ENCODE peak calls at places on chromosome 16, in six cellular contexts. T is mesenchymal stem cell, Y is IMR-90, F is trophoblast cell, B is neuronal stem cell, U is H1. P is an unnamed sample.
A peak's percentile ranks its signal among the peaks of the same experiment; 100 is the strongest.

GRCh38 chr16:67561824-67562525 is 351 bp upstream of the CTCF start:
- DNase-seq in T (peak; percentile 97), Y (peak; percentile 95), F (peak; percentile 99), B (peak; percentile 92), U (peak; percentile 72), P (peak; percentile 94)

GRCh38 chr16:81634380-81635121 is 144.5 kb upstream of the PLCG2 start:
- DNase-seq in T (peak; percentile 37), Y (peak; percentile 73), F (no peak), B (no peak), U (no peak), P (no peak)

GRCh38 chr16:47310792-47311211 is 150.1 kb downstream of the ITFG1 start:
- DNase-seq in T (no peak), Y (no peak), F (no peak), B (no peak), U (no peak), P (no peak)

GRCh38 chr16:56237451-56237930 is 46.2 kb downstream of the GNAO1 start:
- DNase-seq in T (no peak), Y (no peak), F (no peak), B (no peak), U (no peak), P (no peak)

GRCh38 chr16:88558457-88559442 is 11.5 kb upstream of the ZC3H18 start:
- DNase-seq in T (peak; percentile 69), Y (peak; percentile 43), F (peak; percentile 25), B (no peak), U (no peak), P (peak; percentile 65)

GRCh38 chr16:30355954-30356308 is 823 bp upstream of the CD2BP2 start:
- DNase-seq in T (no peak), Y (no peak), F (no peak), B (no peak), U (no peak), P (no peak)

GRCh38 chr16:1647904-1648303 is 30.2 kb upstream of the JPT2 start:
- DNase-seq in T (no peak), Y (no peak), F (no peak), B (no peak), U (no peak), P (no peak)

GRCh38 chr16:27430923-27431484 is 29.0 kb downstream of the IL21R start:
- DNase-seq in T (peak; percentile 8), Y (peak; percentile 52), F (peak; percentile 47), B (no peak), U (no peak), P (peak; percentile 21)

GRCh38 chr16:58464047-58464915 is 35.7 kb upstream of the NDRG4 start:
- DNase-seq in T (no peak), Y (no peak), F (peak; percentile 31), B (peak; percentile 39), U (no peak), P (no peak)

GRCh38 chr16:84166796-84167695 is 19.8 kb downstream of the TAF1C start:
- DNase-seq in T (no peak), Y (no peak), F (no peak), B (no peak), U (no peak), P (no peak)

GRCh38 chr16:30820952-30821421 is 34.0 kb upstream of the ZNF629 start:
- DNase-seq in T (no peak), Y (no peak), F (no peak), B (no peak), U (no peak), P (no peak)

GRCh38 chr16:28126684-28127620 is 63.4 kb upstream of the GSG1L start:
- DNase-seq in T (no peak), Y (no peak), F (no peak), B (no peak), U (no peak), P (no peak)

GRCh38 chr16:62190426-62190825 is 154.2 kb upstream of the CDH8 start:
- DNase-seq in T (peak; percentile 43), Y (no peak), F (peak; percentile 3), B (peak; percentile 9), U (no peak), P (no peak)

DNA sequence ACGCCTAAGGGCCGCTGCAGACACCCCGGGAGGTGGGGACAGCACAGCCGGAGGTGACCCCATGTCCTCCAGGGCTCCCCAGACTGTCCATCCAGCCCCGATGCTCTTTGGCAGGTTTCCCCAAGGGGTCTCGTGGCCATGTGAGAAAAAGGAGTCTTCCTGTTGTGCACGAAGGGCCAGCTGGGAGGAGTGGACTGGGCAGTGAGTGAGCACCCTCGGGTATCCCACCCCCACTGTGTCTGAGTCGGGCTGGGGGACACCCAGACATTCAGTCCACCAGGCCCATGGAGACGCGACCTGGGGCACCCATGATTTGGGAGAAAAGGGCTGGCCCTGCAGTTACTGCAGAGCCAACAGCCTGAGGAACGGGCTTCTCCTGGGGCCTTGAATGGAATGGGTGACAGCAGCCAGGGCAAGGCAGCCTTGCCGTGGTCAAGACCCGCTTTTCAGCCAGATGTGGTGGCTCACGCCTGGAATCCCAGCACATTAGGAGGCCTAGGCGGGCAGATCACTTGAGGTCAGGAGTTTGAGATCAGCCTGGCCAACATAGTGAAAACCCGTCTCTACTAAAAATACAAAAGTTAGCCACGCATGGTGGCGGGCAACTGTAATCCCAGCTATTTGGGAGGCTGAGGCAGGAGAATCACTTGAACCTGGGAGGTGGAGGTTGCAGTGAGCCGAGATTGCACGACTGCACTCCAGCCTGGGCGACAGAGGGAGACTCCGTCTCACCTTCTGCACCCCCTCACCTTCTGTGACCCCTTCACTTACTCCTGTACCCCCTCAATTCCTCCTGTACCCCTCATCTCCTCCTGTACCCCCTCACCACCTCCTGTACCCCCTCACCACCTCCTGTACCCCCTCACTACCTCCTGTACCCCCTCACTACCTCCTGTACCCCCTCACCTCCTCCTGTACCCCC is 24.1 kb upstream of the CAPN15 start:
- DNase-seq in T (no peak), Y (no peak), F (no peak), B (no peak), U (no peak), P (no peak)
- H3K9me3 ChIP-seq in T (no peaks in the 10 kb centered on the region), Y (no peaks in the 10 kb centered on the region), F (no peaks in the 10 kb centered on the region), B (no peaks in the 10 kb centered on the region), U (no peaks in the 10 kb centered on the region), P (no peaks in the 10 kb centered on the region)

GRCh38 chr16:85819711-85820110 is 20.2 kb downstream of the COX4I1 start:
- DNase-seq in T (no peak), Y (no peak), F (peak; percentile 77), B (no peak), U (no peak), P (no peak)

GRCh38 chr16:85819245-85819644 is 19.8 kb downstream of the COX4I1 start:
- DNase-seq in T (peak; percentile 84), Y (peak; percentile 71), F (peak; percentile 98), B (peak; percentile 87), U (peak; percentile 89), P (peak; percentile 93)

GRCh38 chr16:85822145-85822544 is 22.6 kb downstream of the COX4I1 start:
- DNase-seq in T (peak; percentile 7), Y (no peak), F (no peak), B (no peak), U (no peak), P (no peak)

GRCh38 chr16:85821441-85821901 is 22.0 kb downstream of the COX4I1 start:
- DNase-seq in T (peak; percentile 92), Y (peak; percentile 76), F (peak; percentile 83), B (peak; percentile 70), U (peak; percentile 63), P (peak; percentile 86)

DNA sequence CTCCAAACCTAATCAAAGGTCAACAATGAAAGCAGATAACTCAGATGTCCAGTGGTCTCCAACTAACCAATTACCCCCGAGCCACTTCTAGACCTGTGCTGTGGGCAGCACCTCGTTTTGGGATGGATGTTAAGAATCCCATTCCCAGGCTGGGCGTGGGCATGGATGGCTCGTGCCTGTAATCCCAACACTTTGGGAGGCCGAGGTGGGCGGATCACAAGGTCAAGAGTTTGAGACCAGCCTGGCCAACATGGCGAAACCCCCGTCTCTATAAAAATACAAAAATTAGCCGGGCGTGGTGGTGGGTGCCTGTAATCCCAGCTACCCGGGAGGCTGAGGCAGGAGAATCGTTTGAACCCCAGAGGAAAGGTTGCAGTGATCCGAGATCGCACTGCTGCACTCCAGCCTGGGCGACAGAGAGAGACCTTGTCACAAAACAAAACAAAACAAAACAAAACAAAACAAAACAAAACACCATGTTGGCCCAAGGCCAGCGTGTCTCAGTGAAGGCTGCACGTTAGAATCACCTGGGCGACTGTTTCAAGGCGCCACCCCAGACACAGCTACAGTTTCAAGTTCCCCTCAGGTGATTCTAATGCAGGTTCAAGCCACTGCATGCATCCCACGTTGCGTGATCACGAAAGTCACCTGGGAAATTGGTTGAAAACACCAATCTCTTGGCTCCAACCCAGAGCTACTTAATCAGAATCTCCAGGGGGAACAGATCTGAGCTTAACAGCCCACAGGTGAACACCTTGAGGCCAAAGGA is 21.3 kb downstream of the COX4I1 start:
- DNase-seq in T (no peak), Y (no peak), F (peak; percentile 49), B (no peak), U (no peak), P (no peak)
- H2BK5ac ChIP-seq in T (no peak overlapping the region), Y (no peak overlapping the region), F (no peak overlapping the region), B (no peak overlapping the region), U (no peak overlapping the region), P (no peak overlapping the region)

DNA sequence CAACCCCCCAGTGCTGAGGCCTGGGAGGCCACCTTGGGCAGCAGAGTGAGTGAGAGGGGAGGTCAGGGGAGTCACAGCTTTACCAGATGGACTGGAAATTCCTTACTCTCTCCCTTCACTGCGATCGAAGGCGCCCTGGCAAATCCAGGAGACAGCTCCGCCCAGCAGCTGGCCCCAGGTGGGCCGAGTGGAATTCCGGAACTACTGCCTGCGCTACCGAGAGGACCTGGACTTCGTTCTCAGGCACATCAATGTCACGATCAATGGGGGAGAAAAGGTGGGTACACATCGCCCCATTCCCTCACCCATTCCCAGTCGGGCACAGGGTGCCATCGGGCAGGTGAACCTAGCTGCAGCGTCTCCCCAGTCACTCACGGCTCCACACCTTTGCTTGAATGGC is 91.6 kb downstream of the ABCC6 start:
- DNase-seq in T (no peak), Y (no peak), F (no peak), B (no peak), U (no peak), P (no peak)
- H3K18ac ChIP-seq in T (no peak overlapping the region), Y (no peak overlapping the region), F (no peak overlapping the region), B (no peak overlapping the region), U (no peak overlapping the region), P (no peak overlapping the region)

GRCh38 chr16:35182043-35182677 is 1722.7 kb downstream of the TP53TG3F start:
- DNase-seq in T (no peak), Y (no peak), F (no peak), B (no peak), U (no peak), P (no peak)
- H3K9me3 ChIP-seq in T (no peaks in the 10 kb centered on the region), Y (peaks cover 30% of the 10 kb centered on the region), F (peaks cover 60% of the 10 kb centered on the region), B (peaks cover 64% of the 10 kb centered on the region), U (peaks cover 80% of the 10 kb centered on the region), P (peaks cover 92% of the 10 kb centered on the region)

GRCh38 chr16:50651835-50652438 is 29.2 kb downstream of the SNX20 start:
- DNase-seq in T (no peak), Y (no peak), F (no peak), B (no peak), U (no peak), P (no peak)

GRCh38 chr16:50655558-50656055 is 25.5 kb downstream of the SNX20 start:
- DNase-seq in T (no peak), Y (no peak), F (no peak), B (no peak), U (no peak), P (no peak)

GRCh38 chr16:50657251-50657650 is 23.9 kb downstream of the SNX20 start:
- DNase-seq in T (no peak), Y (no peak), F (no peak), B (no peak), U (no peak), P (no peak)

GRCh38 chr16:50653633-50654524 is 27.2 kb downstream of the SNX20 start:
- DNase-seq in T (no peak), Y (no peak), F (no peak), B (no peak), U (no peak), P (no peak)

GRCh38 chr16:50653056-50653455 is 28.1 kb downstream of the SNX20 start:
- DNase-seq in T (no peak), Y (no peak), F (no peak), B (no peak), U (no peak), P (no peak)
- H2BK5ac ChIP-seq in T (no peak overlapping the region), Y (no peak overlapping the region), F (no peak overlapping the region), B (no peak overlapping the region), U (no peak overlapping the region), P (no peak overlapping the region)

GRCh38 chr16:85611205-85611454 is 2.0 kb upstream of the GSE1 start:
- DNase-seq in T (peak; percentile 46), Y (no peak), F (no peak), B (no peak), U (no peak), P (no peak)
- H3K18ac ChIP-seq in T (peak overlapping the region; percentile 85), Y (no peak overlapping the region), F (peak overlapping the region; percentile 89), B (peak overlapping the region; percentile 96), U (peak overlapping the region; percentile 60), P (no peak overlapping the region)

P was measured in H9.